ENCODE peak calls at places on chromosome 10, in four cellular contexts. L, T, K and M are unnamed samples.
A peak's percentile ranks its signal among the peaks of the same experiment; 100 is the strongest.

GRCh38 chr10:101208543-101208942 is 20.7 kb downstream of the LBX1 start:
- DNase-seq in K (no peak), T (no peak), L (no peak), M (no peak)

GRCh38 chr10:91210435-91210834 is 10.0 kb upstream of the PCGF5 start:
- DNase-seq in L (no peak), T (no peak), K (peak; percentile 30), M (no peak)

GRCh38 chr10:20688797-20689544 is 208.1 kb downstream of the NEBL start:
- DNase-seq in L (no peak), K (no peak), T (no peak), M (no peak)

GRCh38 chr10:126062132-126063032 is 166.0 kb downstream of the FANK1 start:
- DNase-seq in K (peak; percentile 95), L (peak; percentile 89), T (peak; percentile 99), M (no peak)

GRCh38 chr10:68879628-68880027 is 21.5 kb upstream of the DDX50 start:
- DNase-seq in L (no peak), T (no peak), K (no peak), M (no peak)

GRCh38 chr10:65791979-65792378 is 1133.9 kb upstream of the LRRTM3 start:
- DNase-seq in T (no peak), L (no peak), K (no peak), M (no peak)

GRCh38 chr10:75211007-75211735 is 575 bp downstream of the VDAC2 start:
- DNase-seq in T (peak; percentile 39), K (no peak), L (peak; percentile 55), M (no peak)

GRCh38 chr10:5583525-5584175 is 58.9 kb downstream of the CALML3 start:
- DNase-seq in L (peak; percentile 45), T (no peak), K (no peak), M (peak; percentile 51)

GRCh38 chr10:94006591-94007550 is 13.1 kb downstream of the PLCE1 start:
- DNase-seq in L (peak; percentile 94), T (peak; percentile 78), K (no peak), M (no peak)

GRCh38 chr10:133087045-133087678 is 562 bp upstream of the ADGRA1 start:
- DNase-seq in T (no peak), L (no peak), K (no peak), M (peak; percentile 20)

GRCh38 chr10:133087679-133088523 is at the start of gene ADGRA1:
- DNase-seq in T (no peak), K (no peak), L (no peak), M (peak; percentile 84)

GRCh38 chr10:133090101-133090500 is 2.4 kb downstream of the ADGRA1 start:
- DNase-seq in L (no peak), K (no peak), T (no peak), M (peak; percentile 14)

GRCh38 chr10:133089461-133089800 is 1.7 kb downstream of the ADGRA1 start:
- DNase-seq in T (no peak), K (no peak), L (no peak), M (peak; percentile 28)

GRCh38 chr10:133088524-133089460 is 1.1 kb downstream of the ADGRA1 start:
- DNase-seq in K (no peak), T (no peak), L (no peak), M (peak; percentile 75)
- TF ChIP-seq CTCF in K (no peak), T (no peak), L (no peak), M (no peak)

GRCh38 chr10:131859341-131860020 is 41.3 kb upstream of the PPP2R2D start:
- DNase-seq in K (no peak), T (no peak), L (no peak), M (no peak)

GRCh38 chr10:131858583-131859340 is 42.0 kb upstream of the PPP2R2D start:
- DNase-seq in T (no peak), L (no peak), K (no peak), M (no peak)

GRCh38 chr10:131865223-131865917 is 35.4 kb upstream of the PPP2R2D start:
- DNase-seq in K (no peak), L (no peak), T (no peak), M (no peak)

GRCh38 chr10:131860806-131861440 is 39.9 kb upstream of the PPP2R2D start:
- DNase-seq in K (no peak), L (no peak), T (no peak), M (no peak)

GRCh38 chr10:131862548-131862947 is 38.3 kb upstream of the PPP2R2D start:
- DNase-seq in T (no peak), K (no peak), L (peak; percentile 31), M (no peak)
- TF ChIP-seq CTCF in T (no peak), K (no peak), L (no peak), M (no peak)

GRCh38 chr10:43336641-43337318 is 34.7 kb upstream of the FXYD4 start:
- DNase-seq in L (no peak), T (no peak), K (no peak), M (no peak)

GRCh38 chr10:43339136-43339535 is 32.3 kb upstream of the FXYD4 start:
- DNase-seq in L (no peak), T (no peak), K (no peak), M (no peak)

GRCh38 chr10:43340101-43340500 is 31.3 kb upstream of the FXYD4 start:
- DNase-seq in T (no peak), L (no peak), K (no peak), M (no peak)

GRCh38 chr10:43336061-43336460 is 35.4 kb upstream of the FXYD4 start:
- DNase-seq in K (no peak), T (no peak), L (no peak), M (no peak)

GRCh38 chr10:43338117-43338516 is 33.3 kb upstream of the FXYD4 start:
- DNase-seq in T (no peak), K (no peak), L (no peak), M (no peak)
- TF ChIP-seq CTCF in T (peak; percentile 15), K (no peak), L (no peak), M (peak; percentile 37)

DNA sequence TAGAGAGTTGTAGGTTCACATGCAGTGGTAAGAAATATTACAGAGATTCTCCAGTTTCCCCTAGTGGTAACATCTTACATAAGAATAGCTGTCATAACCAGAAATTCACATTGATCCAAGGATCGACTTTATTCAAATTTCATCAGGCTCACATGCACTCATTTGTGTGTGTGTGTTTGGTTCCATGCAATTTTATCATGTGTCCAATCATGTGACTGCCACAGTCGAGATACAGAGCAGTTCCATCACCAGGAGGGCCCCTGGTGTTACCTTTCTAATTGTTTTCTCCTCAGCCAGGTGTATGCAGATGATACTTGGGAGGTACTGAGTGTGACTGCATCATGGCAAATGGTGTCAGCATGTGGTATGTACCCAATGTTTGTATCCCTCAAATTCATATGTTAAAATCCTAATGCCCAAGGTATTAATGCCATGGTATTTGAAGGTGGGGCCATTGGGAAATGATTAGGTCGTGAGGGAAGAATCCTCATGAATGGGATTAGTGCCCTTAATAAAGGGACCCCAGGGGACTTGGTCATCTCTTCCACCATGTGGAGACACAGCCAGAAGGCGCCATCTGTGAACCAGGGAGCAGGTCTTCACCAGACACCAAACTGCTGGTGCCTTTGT is 126.3 kb downstream of the CXCL12 start:
- DNase-seq in K (no peak), L (no peak), T (no peak), M (peak; percentile 43)
- TF ChIP-seq CTCF in K (no peak), L (no peak), T (no peak), M (no peak)

GRCh38 chr10:80201592-80202256 is 3.6 kb downstream of the ANXA11 start:
- DNase-seq in K (no peak), L (no peak), T (no peak), M (no peak)

GRCh38 chr10:80200259-80200658 is 5.1 kb downstream of the ANXA11 start:
- DNase-seq in L (no peak), K (no peak), T (no peak), M (no peak)

GRCh38 chr10:80202934-80203834 is 2.2 kb downstream of the ANXA11 start:
- DNase-seq in L (peak; percentile 94), K (peak; percentile 42), T (peak; percentile 94), M (no peak)

GRCh38 chr10:80199828-80200227 is 5.5 kb downstream of the ANXA11 start:
- DNase-seq in K (no peak), T (peak; percentile 91), L (peak; percentile 97), M (no peak)

DNA sequence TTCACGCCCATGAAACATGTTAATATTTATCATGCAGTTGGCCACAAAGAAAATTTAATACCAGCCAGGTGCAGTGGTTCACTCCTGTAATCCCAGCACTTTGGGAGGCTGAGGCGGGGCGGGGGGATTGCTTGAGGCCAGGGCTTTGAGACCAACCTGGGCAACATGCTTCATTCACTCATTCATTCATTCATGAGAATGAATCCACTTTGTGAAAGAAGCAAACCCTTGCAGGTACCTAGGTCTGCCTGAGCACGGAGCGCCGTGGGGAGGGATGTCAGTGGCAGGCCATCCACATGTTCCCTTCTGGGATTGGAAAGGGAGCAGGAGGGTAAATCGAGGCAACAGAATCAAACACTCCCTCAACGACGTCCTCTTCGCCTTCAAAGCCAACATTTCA is 4.7 kb downstream of the ANXA11 start:
- DNase-seq in L (no peak), K (no peak), T (no peak), M (no peak)
- TF ChIP-seq CTCF in L (no peak), K (no peak), T (no peak), M (no peak)

GRCh38 chr10:87816842-87817178 is 1.2 kb downstream of the ATAD1 start:
- DNase-seq in K (no peak), T (no peak), L (no peak), M (no peak)

GRCh38 chr10:87817291-87817872 is 644 bp downstream of the ATAD1 start:
- DNase-seq in K (no peak), T (peak; percentile 0), L (no peak), M (no peak)

GRCh38 chr10:87818505-87819273 is 663 bp upstream of the ATAD1 start:
- DNase-seq in T (peak; percentile 19), L (no peak), K (no peak), M (peak; percentile 15)

GRCh38 chr10:87819274-87819585 is 1.2 kb upstream of the ATAD1 start:
- DNase-seq in K (no peak), T (no peak), L (no peak), M (no peak)

GRCh38 chr10:87817873-87818504 is at the start of gene ATAD1:
- DNase-seq in T (peak; percentile 63), K (peak; percentile 56), L (peak; percentile 86), M (peak; percentile 90)
- TF ChIP-seq CTCF in T (peak; percentile 53), K (no peak), L (peak; percentile 43), M (no peak)

GRCh38 chr10:23980054-23980453 is 228.9 kb upstream of the KIAA1217 start:
- DNase-seq in T (no peak), K (no peak), L (no peak), M (no peak)

GRCh38 chr10:23976285-23976684 is 232.7 kb upstream of the KIAA1217 start:
- DNase-seq in K (no peak), L (no peak), T (no peak), M (no peak)

DNA sequence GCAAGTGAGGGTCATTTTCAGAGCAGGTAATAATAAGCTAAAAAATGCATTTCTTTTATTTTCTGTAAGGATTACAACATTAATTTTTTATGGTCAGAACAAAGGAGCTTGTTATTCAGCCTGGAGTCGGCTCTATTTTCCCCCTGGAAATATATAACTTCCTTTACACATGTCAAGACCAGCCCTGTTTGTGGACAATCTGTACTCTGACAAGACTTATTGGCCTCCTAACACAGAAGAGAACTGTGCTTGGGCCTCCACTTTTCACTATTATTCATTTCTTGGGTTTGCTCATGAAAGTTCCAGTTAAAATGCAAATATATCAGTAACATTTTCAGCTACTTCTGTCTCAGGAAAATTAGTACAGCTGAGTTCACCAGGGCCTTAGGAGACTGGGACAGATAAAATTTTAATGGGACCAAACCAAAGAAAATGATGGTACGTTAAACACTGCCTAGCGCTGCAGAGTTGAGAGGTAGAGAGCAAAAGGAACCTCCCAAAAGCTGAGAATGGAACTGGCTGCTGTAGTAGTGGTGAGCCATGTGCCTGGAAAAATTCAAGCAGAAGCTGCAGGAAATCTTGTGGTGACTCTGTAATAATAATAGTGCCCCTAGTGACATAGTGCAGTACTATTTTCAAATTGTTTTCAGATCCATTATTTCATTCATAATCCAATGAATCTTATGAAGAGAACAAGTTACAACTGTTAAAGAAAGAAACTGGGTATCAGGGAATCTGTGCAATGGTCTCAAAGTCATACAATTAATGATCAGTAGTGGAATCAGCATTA is 227.2 kb upstream of the KIAA1217 start:
- DNase-seq in T (no peak), L (no peak), K (no peak), M (no peak)
- TF ChIP-seq CTCF in T (peak; percentile 10), L (no peak), K (no peak), M (peak; percentile 37)

GRCh38 chr10:103716206-103717160 is 138.9 kb downstream of the SH3PXD2A start:
- DNase-seq in K (no peak), T (no peak), L (peak; percentile 32), M (no peak)
- TF ChIP-seq CTCF in K (no peak), T (no peak), L (no peak), M (no peak)